ENCODE peak calls at places on chromosomes 1 and 21, in seven cellular contexts. One of them, this sample, is unnamed.

GRCh38 chr21:42093991-42094417 is 22.9 kb downstream of the UMODL1 start:
- ATAC-seq in stimulated activated naive B cell treated with anti-CD40 and anti-IgM and Interleukin-4, amounts not matched to agents 10 μg/mL and 1 μg/mL and 100 μg/mL, for 72 hours: no peak
- ATAC-seq in upper lobe of left lung: peak
- ATAC-seq in gastroesophageal sphincter: peak
- ATAC-seq in pancreas: peak
- ATAC-seq in Right ventricle myocardium superior: peak
- ATAC-seq in activated CD4-positive, alpha-beta T cell treated with anti-CD3 and anti-CD28 coated beads for 36 hours: no peak
- ATAC-seq in this sample: peak

GRCh38 chr1:182952677-182953444 is at the start of gene SHCBP1L:
- ATAC-seq in stimulated activated naive B cell treated with anti-CD40 and anti-IgM and Interleukin-4, amounts not matched to agents 10 μg/mL and 1 μg/mL and 100 μg/mL, for 72 hours: peak
- ATAC-seq in upper lobe of left lung: peak
- ATAC-seq in gastroesophageal sphincter: peak
- ATAC-seq in pancreas: peak
- ATAC-seq in Right ventricle myocardium superior: peak
- ATAC-seq in activated CD4-positive, alpha-beta T cell treated with anti-CD3 and anti-CD28 coated beads for 36 hours: no peak
- ATAC-seq in this sample: peak

GRCh38 chr1:233759665-233760064 is 144.8 kb upstream of the SLC35F3 start:
- ATAC-seq in stimulated activated naive B cell treated with anti-CD40 and anti-IgM and Interleukin-4, amounts not matched to agents 10 μg/mL and 1 μg/mL and 100 μg/mL, for 72 hours: no peak
- ATAC-seq in upper lobe of left lung: no peak
- ATAC-seq in gastroesophageal sphincter: no peak
- ATAC-seq in pancreas: no peak
- ATAC-seq in Right ventricle myocardium superior: no peak
- ATAC-seq in activated CD4-positive, alpha-beta T cell treated with anti-CD3 and anti-CD28 coated beads for 36 hours: no peak
- ATAC-seq in this sample: no peak

GRCh38 chr21:35508389-35508888 is 459.3 kb upstream of the RUNX1 start:
- ATAC-seq in stimulated activated naive B cell treated with anti-CD40 and anti-IgM and Interleukin-4, amounts not matched to agents 10 μg/mL and 1 μg/mL and 100 μg/mL, for 72 hours: peak
- ATAC-seq in upper lobe of left lung: peak
- ATAC-seq in gastroesophageal sphincter: no peak
- ATAC-seq in pancreas: peak
- ATAC-seq in Right ventricle myocardium superior: peak
- ATAC-seq in activated CD4-positive, alpha-beta T cell treated with anti-CD3 and anti-CD28 coated beads for 36 hours: no peak
- ATAC-seq in this sample: peak

GRCh38 chr1:93186667-93187066 is 6.1 kb downstream of the CCDC18 start:
- ATAC-seq in stimulated activated naive B cell treated with anti-CD40 and anti-IgM and Interleukin-4, amounts not matched to agents 10 μg/mL and 1 μg/mL and 100 μg/mL, for 72 hours: peak
- ATAC-seq in upper lobe of left lung: no peak
- ATAC-seq in gastroesophageal sphincter: no peak
- ATAC-seq in pancreas: no peak
- ATAC-seq in Right ventricle myocardium superior: no peak
- ATAC-seq in activated CD4-positive, alpha-beta T cell treated with anti-CD3 and anti-CD28 coated beads for 36 hours: no peak
- ATAC-seq in this sample: no peak

GRCh38 chr1:214943054-214943453 is 139.5 kb upstream of the KCNK2 start:
- ATAC-seq in stimulated activated naive B cell treated with anti-CD40 and anti-IgM and Interleukin-4, amounts not matched to agents 10 μg/mL and 1 μg/mL and 100 μg/mL, for 72 hours: no peak
- ATAC-seq in upper lobe of left lung: no peak
- ATAC-seq in gastroesophageal sphincter: no peak
- ATAC-seq in pancreas: no peak
- ATAC-seq in Right ventricle myocardium superior: no peak
- ATAC-seq in activated CD4-positive, alpha-beta T cell treated with anti-CD3 and anti-CD28 coated beads for 36 hours: no peak
- ATAC-seq in this sample: no peak

GRCh38 chr1:77084457-77084856 is 134.8 kb downstream of the PIGK start:
- ATAC-seq in stimulated activated naive B cell treated with anti-CD40 and anti-IgM and Interleukin-4, amounts not matched to agents 10 μg/mL and 1 μg/mL and 100 μg/mL, for 72 hours: no peak
- ATAC-seq in upper lobe of left lung: no peak
- ATAC-seq in gastroesophageal sphincter: no peak
- ATAC-seq in pancreas: no peak
- ATAC-seq in Right ventricle myocardium superior: no peak
- ATAC-seq in activated CD4-positive, alpha-beta T cell treated with anti-CD3 and anti-CD28 coated beads for 36 hours: no peak
- ATAC-seq in this sample: no peak

GRCh38 chr1:91427741-91428140 is 23.1 kb upstream of the HFM1 start:
- ATAC-seq in stimulated activated naive B cell treated with anti-CD40 and anti-IgM and Interleukin-4, amounts not matched to agents 10 μg/mL and 1 μg/mL and 100 μg/mL, for 72 hours: no peak
- ATAC-seq in upper lobe of left lung: no peak
- ATAC-seq in gastroesophageal sphincter: no peak
- ATAC-seq in pancreas: no peak
- ATAC-seq in Right ventricle myocardium superior: no peak
- ATAC-seq in activated CD4-positive, alpha-beta T cell treated with anti-CD3 and anti-CD28 coated beads for 36 hours: no peak
- ATAC-seq in this sample: no peak

GRCh38 chr1:52571783-52572182 is 18.9 kb upstream of the TUT4 start:
- ATAC-seq in stimulated activated naive B cell treated with anti-CD40 and anti-IgM and Interleukin-4, amounts not matched to agents 10 μg/mL and 1 μg/mL and 100 μg/mL, for 72 hours: no peak
- ATAC-seq in upper lobe of left lung: no peak
- ATAC-seq in gastroesophageal sphincter: no peak
- ATAC-seq in pancreas: no peak
- ATAC-seq in Right ventricle myocardium superior: no peak
- ATAC-seq in activated CD4-positive, alpha-beta T cell treated with anti-CD3 and anti-CD28 coated beads for 36 hours: peak
- ATAC-seq in this sample: no peak

GRCh38 chr1:197526736-197527371 is 248.4 kb downstream of the DENND1B start:
- ATAC-seq in stimulated activated naive B cell treated with anti-CD40 and anti-IgM and Interleukin-4, amounts not matched to agents 10 μg/mL and 1 μg/mL and 100 μg/mL, for 72 hours: no peak
- ATAC-seq in upper lobe of left lung: peak
- ATAC-seq in gastroesophageal sphincter: no peak
- ATAC-seq in pancreas: peak
- ATAC-seq in Right ventricle myocardium superior: no peak
- ATAC-seq in activated CD4-positive, alpha-beta T cell treated with anti-CD3 and anti-CD28 coated beads for 36 hours: no peak
- ATAC-seq in this sample: no peak

GRCh38 chr1:212949771-212950170 is 570 bp upstream of the VASH2 start:
- ATAC-seq in stimulated activated naive B cell treated with anti-CD40 and anti-IgM and Interleukin-4, amounts not matched to agents 10 μg/mL and 1 μg/mL and 100 μg/mL, for 72 hours: no peak
- ATAC-seq in upper lobe of left lung: no peak
- ATAC-seq in gastroesophageal sphincter: no peak
- ATAC-seq in pancreas: no peak
- ATAC-seq in Right ventricle myocardium superior: no peak
- ATAC-seq in activated CD4-positive, alpha-beta T cell treated with anti-CD3 and anti-CD28 coated beads for 36 hours: no peak
- ATAC-seq in this sample: no peak

GRCh38 chr1:17233675-17234074 is 15.2 kb upstream of the PADI3 start:
- ATAC-seq in stimulated activated naive B cell treated with anti-CD40 and anti-IgM and Interleukin-4, amounts not matched to agents 10 μg/mL and 1 μg/mL and 100 μg/mL, for 72 hours: peak
- ATAC-seq in upper lobe of left lung: peak
- ATAC-seq in gastroesophageal sphincter: peak
- ATAC-seq in pancreas: peak
- ATAC-seq in Right ventricle myocardium superior: peak
- ATAC-seq in activated CD4-positive, alpha-beta T cell treated with anti-CD3 and anti-CD28 coated beads for 36 hours: no peak
- ATAC-seq in this sample: peak

GRCh38 chr1:175554586-175554985 is 188.8 kb downstream of the TNR start:
- ATAC-seq in stimulated activated naive B cell treated with anti-CD40 and anti-IgM and Interleukin-4, amounts not matched to agents 10 μg/mL and 1 μg/mL and 100 μg/mL, for 72 hours: no peak
- ATAC-seq in upper lobe of left lung: no peak
- ATAC-seq in gastroesophageal sphincter: no peak
- ATAC-seq in pancreas: no peak
- ATAC-seq in Right ventricle myocardium superior: no peak
- ATAC-seq in activated CD4-positive, alpha-beta T cell treated with anti-CD3 and anti-CD28 coated beads for 36 hours: no peak
- ATAC-seq in this sample: no peak

GRCh38 chr21:33712022-33712803 is 69.9 kb downstream of the ITSN1 start:
- ATAC-seq in stimulated activated naive B cell treated with anti-CD40 and anti-IgM and Interleukin-4, amounts not matched to agents 10 μg/mL and 1 μg/mL and 100 μg/mL, for 72 hours: no peak
- ATAC-seq in upper lobe of left lung: no peak
- ATAC-seq in gastroesophageal sphincter: no peak
- ATAC-seq in pancreas: no peak
- ATAC-seq in Right ventricle myocardium superior: no peak
- ATAC-seq in activated CD4-positive, alpha-beta T cell treated with anti-CD3 and anti-CD28 coated beads for 36 hours: no peak
- ATAC-seq in this sample: no peak

GRCh38 chr1:82013702-82014101 is 213.0 kb downstream of the ADGRL2 start:
- ATAC-seq in stimulated activated naive B cell treated with anti-CD40 and anti-IgM and Interleukin-4, amounts not matched to agents 10 μg/mL and 1 μg/mL and 100 μg/mL, for 72 hours: no peak
- ATAC-seq in upper lobe of left lung: no peak
- ATAC-seq in gastroesophageal sphincter: no peak
- ATAC-seq in pancreas: no peak
- ATAC-seq in Right ventricle myocardium superior: no peak
- ATAC-seq in activated CD4-positive, alpha-beta T cell treated with anti-CD3 and anti-CD28 coated beads for 36 hours: no peak
- ATAC-seq in this sample: no peak

GRCh38 chr1:48530727-48531351 is 58.8 kb upstream of the SPATA6 start:
- ATAC-seq in stimulated activated naive B cell treated with anti-CD40 and anti-IgM and Interleukin-4, amounts not matched to agents 10 μg/mL and 1 μg/mL and 100 μg/mL, for 72 hours: peak
- ATAC-seq in upper lobe of left lung: peak
- ATAC-seq in gastroesophageal sphincter: no peak
- ATAC-seq in pancreas: peak
- ATAC-seq in Right ventricle myocardium superior: no peak
- ATAC-seq in activated CD4-positive, alpha-beta T cell treated with anti-CD3 and anti-CD28 coated beads for 36 hours: peak
- ATAC-seq in this sample: peak

GRCh38 chr1:93448292-93448982 is 519 bp downstream of the FNBP1L start:
- ATAC-seq in stimulated activated naive B cell treated with anti-CD40 and anti-IgM and Interleukin-4, amounts not matched to agents 10 μg/mL and 1 μg/mL and 100 μg/mL, for 72 hours: peak
- ATAC-seq in upper lobe of left lung: peak
- ATAC-seq in gastroesophageal sphincter: peak
- ATAC-seq in pancreas: peak
- ATAC-seq in Right ventricle myocardium superior: peak
- ATAC-seq in activated CD4-positive, alpha-beta T cell treated with anti-CD3 and anti-CD28 coated beads for 36 hours: peak
- ATAC-seq in this sample: peak

GRCh38 chr1:75310067-75310466 is 175.9 kb downstream of the LHX8 start:
- ATAC-seq in stimulated activated naive B cell treated with anti-CD40 and anti-IgM and Interleukin-4, amounts not matched to agents 10 μg/mL and 1 μg/mL and 100 μg/mL, for 72 hours: no peak
- ATAC-seq in upper lobe of left lung: no peak
- ATAC-seq in gastroesophageal sphincter: no peak
- ATAC-seq in pancreas: no peak
- ATAC-seq in Right ventricle myocardium superior: no peak
- ATAC-seq in activated CD4-positive, alpha-beta T cell treated with anti-CD3 and anti-CD28 coated beads for 36 hours: no peak
- ATAC-seq in this sample: no peak

GRCh38 chr1:154181944-154182341 is 10.0 kb downstream of the TPM3 start:
- ATAC-seq in stimulated activated naive B cell treated with anti-CD40 and anti-IgM and Interleukin-4, amounts not matched to agents 10 μg/mL and 1 μg/mL and 100 μg/mL, for 72 hours: no peak
- ATAC-seq in upper lobe of left lung: no peak
- ATAC-seq in gastroesophageal sphincter: no peak
- ATAC-seq in pancreas: no peak
- ATAC-seq in Right ventricle myocardium superior: no peak
- ATAC-seq in activated CD4-positive, alpha-beta T cell treated with anti-CD3 and anti-CD28 coated beads for 36 hours: no peak
- ATAC-seq in this sample: no peak

GRCh38 chr1:21350132-21350885 is 60.0 kb upstream of the ECE1 start:
- ATAC-seq in stimulated activated naive B cell treated with anti-CD40 and anti-IgM and Interleukin-4, amounts not matched to agents 10 μg/mL and 1 μg/mL and 100 μg/mL, for 72 hours: no peak
- ATAC-seq in upper lobe of left lung: no peak
- ATAC-seq in gastroesophageal sphincter: no peak
- ATAC-seq in pancreas: no peak
- ATAC-seq in Right ventricle myocardium superior: no peak
- ATAC-seq in activated CD4-positive, alpha-beta T cell treated with anti-CD3 and anti-CD28 coated beads for 36 hours: no peak
- ATAC-seq in this sample: no peak

GRCh38 chr1:186812560-186812959 is 16.2 kb upstream of the PLA2G4A start:
- ATAC-seq in stimulated activated naive B cell treated with anti-CD40 and anti-IgM and Interleukin-4, amounts not matched to agents 10 μg/mL and 1 μg/mL and 100 μg/mL, for 72 hours: no peak
- ATAC-seq in upper lobe of left lung: peak
- ATAC-seq in gastroesophageal sphincter: no peak
- ATAC-seq in pancreas: no peak
- ATAC-seq in Right ventricle myocardium superior: no peak
- ATAC-seq in activated CD4-positive, alpha-beta T cell treated with anti-CD3 and anti-CD28 coated beads for 36 hours: no peak
- ATAC-seq in this sample: no peak

GRCh38 chr1:89666640-89667039 is 33.7 kb downstream of the LRRC8C start:
- ATAC-seq in stimulated activated naive B cell treated with anti-CD40 and anti-IgM and Interleukin-4, amounts not matched to agents 10 μg/mL and 1 μg/mL and 100 μg/mL, for 72 hours: no peak
- ATAC-seq in upper lobe of left lung: no peak
- ATAC-seq in gastroesophageal sphincter: no peak
- ATAC-seq in pancreas: no peak
- ATAC-seq in Right ventricle myocardium superior: no peak
- ATAC-seq in activated CD4-positive, alpha-beta T cell treated with anti-CD3 and anti-CD28 coated beads for 36 hours: peak
- ATAC-seq in this sample: no peak

GRCh38 chr1:158043232-158043631 is 49.8 kb downstream of the KIRREL1 start:
- ATAC-seq in stimulated activated naive B cell treated with anti-CD40 and anti-IgM and Interleukin-4, amounts not matched to agents 10 μg/mL and 1 μg/mL and 100 μg/mL, for 72 hours: no peak
- ATAC-seq in upper lobe of left lung: peak
- ATAC-seq in gastroesophageal sphincter: no peak
- ATAC-seq in pancreas: no peak
- ATAC-seq in Right ventricle myocardium superior: no peak
- ATAC-seq in activated CD4-positive, alpha-beta T cell treated with anti-CD3 and anti-CD28 coated beads for 36 hours: no peak
- ATAC-seq in this sample: no peak

GRCh38 chr1:220135755-220136154 is 41.8 kb downstream of the IARS2 start:
- ATAC-seq in stimulated activated naive B cell treated with anti-CD40 and anti-IgM and Interleukin-4, amounts not matched to agents 10 μg/mL and 1 μg/mL and 100 μg/mL, for 72 hours: no peak
- ATAC-seq in upper lobe of left lung: no peak
- ATAC-seq in gastroesophageal sphincter: no peak
- ATAC-seq in pancreas: no peak
- ATAC-seq in Right ventricle myocardium superior: no peak
- ATAC-seq in activated CD4-positive, alpha-beta T cell treated with anti-CD3 and anti-CD28 coated beads for 36 hours: peak
- ATAC-seq in this sample: no peak